ENCODE peak calls at places on chromosomes 5 and 9, in seven cellular contexts. M, E, V, Z, Y, O and R are unnamed samples.

GRCh38 chr5:168531987-168532386 is 2.9 kb downstream of the FBLL1 start:
- DNase-seq in M (no peak), E (no peak), V (no peak), Z (no peak), Y (no peak), O (no peak), R (no peak)

GRCh38 chr9:79465171-79465570 is 106.6 kb upstream of the TLE4 start:
- DNase-seq in M (no peak), E (no peak), V (no peak), Z (no peak), Y (no peak), O (no peak), R (no peak)

GRCh38 chr5:9335754-9336495 is 209.9 kb downstream of the SEMA5A start:
- DNase-seq in M (no peak), E (no peak), V (no peak), Z (no peak), Y (no peak), O (no peak), R (no peak)

GRCh38 chr9:90038778-90039177 is 434.0 kb downstream of the GADD45G start:
- DNase-seq in M (no peak), E (no peak), V (no peak), Z (no peak), Y (no peak), O (no peak), R (no peak)

GRCh38 chr5:79093762-79094161 is 17.8 kb upstream of the BHMT start:
- DNase-seq in M (no peak), E (no peak), V (no peak), Z (no peak), Y (no peak), O (no peak), R (peak)

GRCh38 chr5:59036274-59036961 is 453.5 kb downstream of the RAB3C start:
- DNase-seq in M (no peak), E (peak), V (peak), Z (no peak), Y (no peak), O (no peak), R (no peak)

GRCh38 chr5:112210430-112211005 is 208.6 kb downstream of the EPB41L4A start:
- DNase-seq in M (peak), E (no peak), V (peak), Z (peak), Y (peak), O (peak), R (peak)

GRCh38 chr9:101566904-101567724 is 27.7 kb downstream of the PPP3R2 start:
- DNase-seq in M (peak), E (no peak), V (peak), Z (peak), Y (no peak), O (peak), R (peak)

GRCh38 chr5:169099801-169100734 is 200.9 kb downstream of the SLIT3 start:
- DNase-seq in M (no peak), E (no peak), V (peak), Z (no peak), Y (no peak), O (peak), R (no peak)

GRCh38 chr5:126104951-126105350 is 318.3 kb upstream of the GRAMD2B start:
- DNase-seq in M (no peak), E (no peak), V (no peak), Z (no peak), Y (no peak), O (no peak), R (peak)

GRCh38 chr9:90991953-90992352 is 190.3 kb downstream of the SYK start:
- DNase-seq in M (no peak), E (no peak), V (no peak), Z (no peak), Y (no peak), O (no peak), R (no peak)

GRCh38 chr9:124954255-124954654 is 13.4 kb upstream of the GOLGA1 start:
- DNase-seq in M (no peak), E (no peak), V (no peak), Z (no peak), Y (no peak), O (no peak), R (no peak)

GRCh38 chr5:67361932-67362729 is 165.5 kb upstream of the CD180 start:
- DNase-seq in M (no peak), E (no peak), V (no peak), Z (no peak), Y (no peak), O (peak), R (no peak)

GRCh38 chr5:161630948-161631347 is 54.6 kb upstream of the GABRA6 start:
- DNase-seq in M (no peak), E (no peak), V (no peak), Z (peak), Y (no peak), O (no peak), R (no peak)

GRCh38 chr5:79200573-79201183 is 35.3 kb upstream of the JMY start:
- DNase-seq in M (peak), E (no peak), V (no peak), Z (no peak), Y (no peak), O (peak), R (no peak)

GRCh38 chr5:91434348-91434747 is 51.2 kb upstream of the ARRDC3 start:
- DNase-seq in M (peak), E (no peak), V (no peak), Z (no peak), Y (no peak), O (no peak), R (no peak)

GRCh38 chr5:175824621-175825020 is 46.8 kb upstream of the CPLX2 start:
- DNase-seq in M (no peak), E (no peak), V (no peak), Z (no peak), Y (no peak), O (no peak), R (no peak)

GRCh38 chr5:87754009-87754757 is 341.5 kb upstream of the CCNH start:
- DNase-seq in M (no peak), E (no peak), V (no peak), Z (no peak), Y (no peak), O (no peak), R (no peak)

GRCh38 chr5:106171708-106172107 is 1499.0 kb downstream of the EFNA5 start:
- DNase-seq in M (no peak), E (peak), V (no peak), Z (no peak), Y (no peak), O (no peak), R (no peak)

GRCh38 chr5:8842906-8843590 is 702.8 kb downstream of the SEMA5A start:
- DNase-seq in M (no peak), E (no peak), V (no peak), Z (peak), Y (no peak), O (no peak), R (no peak)

GRCh38 chr5:32711693-32712462 is 757 bp downstream of the NPR3 start:
- DNase-seq in M (no peak), E (no peak), V (no peak), Z (peak), Y (no peak), O (no peak), R (no peak)

GRCh38 chr9:23700359-23700758 is 125.7 kb downstream of the ELAVL2 start:
- DNase-seq in M (no peak), E (no peak), V (no peak), Z (no peak), Y (no peak), O (no peak), R (no peak)

GRCh38 chr5:497871-498509 is 26.3 kb downstream of the SLC9A3 start:
- DNase-seq in M (peak), E (no peak), V (no peak), Z (no peak), Y (no peak), O (no peak), R (no peak)

GRCh38 chr9:116494815-116495634 is 192.1 kb upstream of the TRIM32 start:
- DNase-seq in M (peak), E (no peak), V (peak), Z (peak), Y (peak), O (peak), R (no peak)

GRCh38 chr9:129497837-129498450 is 123.0 kb downstream of the C9orf50 start:
- DNase-seq in M (no peak), E (no peak), V (no peak), Z (peak), Y (no peak), O (no peak), R (no peak)

GRCh38 chr9:4547016-4547415 is 56.7 kb downstream of the SLC1A1 start:
- DNase-seq in M (no peak), E (no peak), V (no peak), Z (no peak), Y (no peak), O (no peak), R (no peak)

GRCh38 chr5:27458318-27458717 is 419.9 kb upstream of the CDH9 start:
- DNase-seq in M (no peak), E (no peak), V (no peak), Z (no peak), Y (no peak), O (no peak), R (no peak)

GRCh38 chr5:149466457-149466972 is 84.7 kb downstream of the CSNK1A1 start:
- DNase-seq in M (no peak), E (no peak), V (peak), Z (no peak), Y (no peak), O (peak), R (no peak)

GRCh38 chr9:96859461-96860198 is 5.3 kb upstream of the ZNF782 start:
- DNase-seq in M (no peak), E (peak), V (no peak), Z (no peak), Y (no peak), O (peak), R (no peak)

GRCh38 chr5:86232246-86232645 is 385.5 kb upstream of the COX7C start:
- DNase-seq in M (no peak), E (no peak), V (no peak), Z (no peak), Y (no peak), O (no peak), R (no peak)

GRCh38 chr9:100428871-100429654 is 2.1 kb downstream of the MSANTD3 start:
- DNase-seq in M (peak), E (peak), V (no peak), Z (peak), Y (no peak), O (peak), R (no peak)

GRCh38 chr9:18346761-18347160 is 127.2 kb upstream of the ADAMTSL1 start:
- DNase-seq in M (no peak), E (no peak), V (no peak), Z (no peak), Y (no peak), O (no peak), R (no peak)

GRCh38 chr9:22118810-22119479 is 109.8 kb upstream of the CDKN2B start:
- DNase-seq in M (no peak), E (no peak), V (no peak), Z (no peak), Y (no peak), O (no peak), R (no peak)

GRCh38 chr9:22116751-22117150 is 107.6 kb upstream of the CDKN2B start:
- DNase-seq in M (no peak), E (no peak), V (no peak), Z (no peak), Y (no peak), O (no peak), R (no peak)

GRCh38 chr9:22119537-22120167 is 110.5 kb upstream of the CDKN2B start:
- DNase-seq in M (peak), E (no peak), V (no peak), Z (no peak), Y (no peak), O (peak), R (no peak)

GRCh38 chr9:22114956-22115355 is 105.9 kb upstream of the CDKN2B start:
- DNase-seq in M (no peak), E (no peak), V (no peak), Z (no peak), Y (no peak), O (no peak), R (no peak)

GRCh38 chr9:22117511-22118388 is 108.6 kb upstream of the CDKN2B start:
- DNase-seq in M (no peak), E (no peak), V (peak), Z (no peak), Y (no peak), O (no peak), R (no peak)
- H3K4me3 ChIP-seq in M (no peak), E (no peak), V (no peak), Z (no peak), Y (no peak), O (no peak), R (no peak)

GRCh38 chr5:153711755-153712154 is 221.3 kb downstream of the GRIA1 start:
- DNase-seq in M (no peak), E (no peak), V (no peak), Z (no peak), Y (no peak), O (no peak), R (no peak)
- TF ChIP-seq CTCF in M (no peak), E (peak), V (no peak), Z (no peak), Y (no peak), O (no peak), R (peak)

DNA sequence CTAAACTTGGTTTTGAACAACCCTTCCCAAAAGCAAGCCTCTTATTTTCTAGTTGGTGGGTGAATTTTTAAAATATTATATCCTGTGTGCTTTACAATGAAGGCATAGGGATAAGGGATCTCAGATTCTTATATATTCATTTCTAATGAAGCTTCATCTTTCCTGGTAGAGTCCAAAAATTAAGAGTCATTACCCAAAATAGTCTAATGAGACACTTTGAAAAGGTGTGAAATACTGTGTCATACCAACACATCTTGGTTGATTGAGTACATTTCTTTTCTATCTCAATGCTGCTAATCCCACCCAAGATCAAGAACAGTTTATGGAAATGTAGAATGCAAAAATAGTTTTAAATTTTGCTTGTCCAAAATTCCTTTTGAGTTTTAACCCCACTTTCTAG is 7.4 kb downstream of the EBF1 start:
- DNase-seq in M (no peak), E (no peak), V (no peak), Z (no peak), Y (no peak), O (no peak), R (no peak)
- H3K4me3 ChIP-seq in M (peak), E (no peak), V (no peak), Z (no peak), Y (no peak), O (no peak), R (no peak)

DNA sequence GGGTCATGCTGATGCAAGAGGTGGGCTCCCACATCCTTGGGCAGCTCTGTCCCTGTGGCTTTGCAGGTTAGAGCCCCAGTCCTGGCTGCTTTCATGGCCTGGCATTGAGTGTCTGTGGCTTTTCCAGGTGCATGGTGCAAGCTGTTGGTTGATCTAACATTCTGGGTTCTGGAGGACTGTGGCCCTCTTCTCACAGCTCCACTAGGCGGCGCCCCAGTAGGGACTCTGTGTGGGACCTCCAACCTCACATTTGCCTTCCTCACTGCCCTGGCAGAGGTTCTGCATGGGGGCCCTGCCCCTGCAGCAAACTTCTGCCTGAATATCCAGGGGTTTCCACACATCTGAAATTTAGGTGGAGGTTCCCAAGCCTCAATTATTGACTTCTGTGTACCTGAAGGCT is 150.1 kb downstream of the NNT start:
- DNase-seq in M (no peak), E (no peak), V (no peak), Z (no peak), Y (no peak), O (no peak), R (no peak)
- TF ChIP-seq CTCF in M (peak), E (no peak), V (no peak), Z (no peak), Y (no peak), O (peak), R (no peak)

GRCh38 chr5:142013734-142014495 is 1.1 kb upstream of the GNPDA1 start:
- DNase-seq in M (no peak), E (no peak), V (peak), Z (peak), Y (no peak), O (peak), R (peak)
- H3K4me3 ChIP-seq in M (no peak), E (no peak), V (no peak), Z (no peak), Y (no peak), O (no peak), R (peak)

GRCh38 chr5:76971471-76971870 is 18.6 kb downstream of the CRHBP start:
- DNase-seq in M (no peak), E (no peak), V (no peak), Z (no peak), Y (no peak), O (no peak), R (no peak)
- TF ChIP-seq CTCF in M (no peak), E (no peak), V (no peak), Z (no peak), Y (no peak), O (no peak), R (no peak)